ENCODE peak calls at places on chromosomes 7 and 10, in eight cellular contexts. A is CD4-positive, alpha-beta memory T cell; W is osteocyte; Z is activated CD8-positive, alpha-beta memory T cell treated with anti-CD3 and anti-CD28 coated beads for 48 hours; T is neural crest cell; D is GM20000; G is AG09319; Y is mucosa of descending colon. B is an unnamed sample.

GRCh38 chr10:98276316-98276715 is 8.3 kb upstream of the LOXL4 start:
- DNase-seq in W (no peak), Z (no peak), Y (no peak), A (no peak), G (no peak), D (no peak), T (no peak), B (no peak)

GRCh38 chr10:133156674-133157579 is 3.1 kb upstream of the KNDC1 start:
- DNase-seq in Z (no peak), Y (no peak), D (no peak), G (no peak), T (no peak), A (no peak), W (no peak), B (no peak)

GRCh38 chr10:78757542-78757941 is 311.2 kb upstream of the ZMIZ1 start:
- DNase-seq in Z (no peak), D (no peak), A (no peak), G (no peak), T (no peak), W (no peak), Y (no peak), B (no peak)

GRCh38 chr7:156096806-156097538 is 284.7 kb upstream of the SHH start:
- DNase-seq in Z (no peak), G (no peak), W (peak), A (no peak), Y (no peak), T (no peak), D (no peak), B (no peak)

GRCh38 chr10:4316166-4316810 is 509.7 kb upstream of the AKR1E2 start:
- DNase-seq in G (peak), D (no peak), W (no peak), Z (no peak), Y (no peak), T (peak), A (no peak), B (no peak)

GRCh38 chr10:53477313-53477675 is 704.7 kb upstream of the MBL2 start:
- DNase-seq in Z (no peak), T (no peak), W (no peak), G (no peak), A (no peak), D (no peak), Y (no peak), B (no peak)

GRCh38 chr7:142709921-142710320 is 39.4 kb upstream of the PRSS1 start:
- DNase-seq in Y (no peak), W (no peak), A (no peak), Z (no peak), G (no peak), T (no peak), D (no peak), B (no peak)

GRCh38 chr7:74269757-74270277 is 15.6 kb upstream of the RFC2 start:
- DNase-seq in T (peak), W (no peak), D (peak), A (peak), Y (peak), Z (no peak), G (no peak), B (peak)

GRCh38 chr7:50210706-50211115 is 93.8 kb upstream of the IKZF1 start:
- DNase-seq in A (no peak), T (no peak), W (no peak), Y (no peak), Z (no peak), D (no peak), G (no peak), B (no peak)

GRCh38 chr10:94803307-94803706 is 40.8 kb downstream of the CYP2C19 start:
- DNase-seq in G (no peak), Z (no peak), W (no peak), D (no peak), A (no peak), Y (no peak), T (no peak), B (no peak)

GRCh38 chr10:112988839-112989406 is 38.9 kb downstream of the TCF7L2 start:
- DNase-seq in D (no peak), G (no peak), A (no peak), T (no peak), W (no peak), Y (no peak), Z (no peak), B (no peak)

GRCh38 chr7:48004598-48004997 is 24.3 kb downstream of the SUN3 start:
- DNase-seq in D (no peak), T (no peak), Y (no peak), A (no peak), W (no peak), G (no peak), Z (no peak), B (no peak)

GRCh38 chr7:106858618-106859532 is 6.2 kb upstream of the PIK3CG start:
- DNase-seq in D (no peak), T (no peak), G (no peak), A (no peak), Y (peak), Z (no peak), W (no peak), B (no peak)

GRCh38 chr7:460374-461117 is 59.1 kb downstream of the PDGFA start:
- DNase-seq in W (no peak), Y (peak), Z (no peak), D (no peak), G (no peak), A (no peak), T (no peak), B (peak)

GRCh38 chr10:119750391-119751230 is 24.8 kb downstream of the INPP5F start:
- DNase-seq in A (peak), T (peak), Y (peak), Z (no peak), D (peak), G (peak), W (peak), B (peak)

GRCh38 chr7:37234928-37235327 is 213.7 kb downstream of the ELMO1 start:
- DNase-seq in T (no peak), G (no peak), Z (no peak), Y (no peak), A (peak), D (no peak), W (no peak), B (peak)

GRCh38 chr10:132448248-132448731 is 51.3 kb downstream of the PWWP2B start:
- DNase-seq in Y (peak), D (peak), A (peak), Z (no peak), T (no peak), G (no peak), W (no peak), B (no peak)

GRCh38 chr7:44982970-44983369 is 4.2 kb upstream of the MYO1G start:
- DNase-seq in Y (no peak), T (no peak), G (no peak), A (no peak), D (no peak), W (no peak), Z (no peak), B (no peak)

GRCh38 chr7:1234049-1234691 is 1.5 kb downstream of the UNCX start:
- DNase-seq in Y (no peak), T (no peak), D (no peak), W (no peak), Z (no peak), G (no peak), A (no peak), B (no peak)

GRCh38 chr7:159091480-159092475 is 52.9 kb downstream of the VIPR2 start:
- DNase-seq in D (no peak), G (no peak), A (no peak), Y (no peak), Z (no peak), W (peak), T (no peak), B (no peak)

GRCh38 chr7:18798018-18798906 is 302.7 kb downstream of the HDAC9 start:
- DNase-seq in D (no peak), A (no peak), T (no peak), W (no peak), Y (no peak), Z (no peak), G (no peak), B (no peak)

GRCh38 chr7:18901351-18901750 is 216.1 kb downstream of the TWIST1 start:
- DNase-seq in D (no peak), W (no peak), Y (no peak), Z (no peak), T (no peak), A (no peak), G (no peak), B (no peak)

GRCh38 chr7:137146552-137146961 is 197.0 kb downstream of the PTN start:
- DNase-seq in T (no peak), G (peak), Y (no peak), W (no peak), Z (no peak), D (no peak), A (no peak), B (no peak)

GRCh38 chr10:127410030-127410429 is 139.1 kb upstream of the NPS start:
- DNase-seq in G (no peak), D (no peak), W (no peak), Z (no peak), T (no peak), Y (no peak), A (no peak), B (no peak)

GRCh38 chr10:124092270-124093075 is 925 bp downstream of the CHST15 start:
- DNase-seq in T (peak), D (peak), G (no peak), W (no peak), Z (peak), Y (peak), A (no peak), B (peak)

GRCh38 chr7:96993453-96993865 is 11.9 kb upstream of the DLX6 start:
- DNase-seq in W (no peak), A (no peak), G (no peak), Y (no peak), T (no peak), D (no peak), Z (no peak), B (no peak)

GRCh38 chr10:86486856-86487255 is 34.7 kb downstream of the WAPL start:
- DNase-seq in W (no peak), D (no peak), T (no peak), A (no peak), Z (no peak), Y (no peak), G (no peak), B (no peak)

GRCh38 chr10:12540341-12540781 is 191.0 kb downstream of the CAMK1D start:
- DNase-seq in W (no peak), D (no peak), Y (no peak), T (no peak), Z (no peak), A (no peak), G (no peak), B (no peak)

GRCh38 chr10:8404721-8405120 is 350.2 kb downstream of the GATA3 start:
- DNase-seq in Z (no peak), A (peak), D (peak), G (no peak), Y (no peak), W (no peak), T (no peak), B (no peak)

GRCh38 chr10:84329986-84330651 is 1.7 kb downstream of the CCSER2 start:
- DNase-seq in A (peak), Z (no peak), W (no peak), T (no peak), Y (no peak), D (peak), G (no peak), B (no peak)

GRCh38 chr7:35971133-35971995 is 170.5 kb downstream of the SEPTIN7 start:
- DNase-seq in T (no peak), D (peak), Y (peak), Z (no peak), W (no peak), G (no peak), A (no peak), B (no peak)

GRCh38 chr10:98463022-98463421 is 16.3 kb upstream of the HPS1 start:
- DNase-seq in Z (no peak), D (no peak), Y (no peak), T (no peak), A (no peak), W (no peak), G (no peak), B (no peak)

GRCh38 chr10:71974489-71975011 is 10.4 kb downstream of the CHST3 start:
- DNase-seq in Y (no peak), Z (peak), W (no peak), G (no peak), T (no peak), A (no peak), D (peak), B (no peak)

GRCh38 chr10:74056081-74056818 is 58.3 kb downstream of the VCL start:
- DNase-seq in Y (no peak), G (no peak), T (no peak), A (peak), W (no peak), Z (no peak), D (peak), B (no peak)

GRCh38 chr7:2278026-2278425 is 36.0 kb downstream of the NUDT1 start:
- DNase-seq in W (no peak), Y (no peak), D (no peak), T (no peak), Z (no peak), A (no peak), G (no peak), B (no peak)

GRCh38 chr7:127770870-127771269 is 118.9 kb downstream of the SND1 start:
- DNase-seq in G (no peak), T (no peak), D (no peak), Z (no peak), A (no peak), Y (no peak), W (no peak), B (no peak)

GRCh38 chr7:38318803-38319416 is 45.5 kb upstream of the TARP start:
- DNase-seq in Z (no peak), Y (no peak), W (no peak), T (no peak), G (peak), A (no peak), D (peak), B (peak)

GRCh38 chr7:99380032-99380822 is 5.7 kb downstream of the ARPC1B start:
- DNase-seq in G (no peak), A (peak), Z (no peak), Y (no peak), W (no peak), D (peak), T (no peak), B (no peak)

B was measured in nephron progenitor cell.